ENCODE peak calls at places on chromosomes 13 and 19, in eight cellular contexts. One of them, this sample, is unnamed.

GRCh38 chr19:27735314-27735713 is 1477.6 kb downstream of the UQCRFS1 start:
- DNase-seq in AG04450: no peak
- DNase-seq in astrocyte of the cerebellum: no peak
- DNase-seq in IMR-90: no peak
- DNase-seq in left ventricle myocardium inferior: no peak
- DNase-seq in left lung: no peak
- DNase-seq in AG10803: no peak
- DNase-seq in lower lobe of right lung: no peak
- DNase-seq in this sample: no peak

GRCh38 chr19:7869910-7870511 is 4.2 kb downstream of the PRR36 start:
- DNase-seq in AG10803: no peak
- DNase-seq in left lung: no peak
- DNase-seq in lower lobe of right lung: peak
- DNase-seq in left ventricle myocardium inferior: no peak
- DNase-seq in AG04450: no peak
- DNase-seq in IMR-90: peak
- DNase-seq in astrocyte of the cerebellum: no peak
- DNase-seq in this sample: peak

GRCh38 chr13:28322256-28322895 is 172.6 kb downstream of the FLT1 start:
- DNase-seq in AG10803: peak
- DNase-seq in AG04450: no peak
- DNase-seq in left lung: no peak
- DNase-seq in left ventricle myocardium inferior: no peak
- DNase-seq in astrocyte of the cerebellum: no peak
- DNase-seq in lower lobe of right lung: no peak
- DNase-seq in IMR-90: peak
- DNase-seq in this sample: no peak

GRCh38 chr19:2722541-2723344 is 1.6 kb upstream of the DIRAS1 start:
- DNase-seq in AG10803: peak
- DNase-seq in astrocyte of the cerebellum: no peak
- DNase-seq in left ventricle myocardium inferior: peak
- DNase-seq in left lung: peak
- DNase-seq in IMR-90: peak
- DNase-seq in lower lobe of right lung: peak
- DNase-seq in AG04450: no peak
- DNase-seq in this sample: peak

GRCh38 chr19:52600639-52601024 is 30.5 kb downstream of the ZNF701 start:
- DNase-seq in IMR-90: peak
- DNase-seq in lower lobe of right lung: peak
- DNase-seq in left lung: peak
- DNase-seq in left ventricle myocardium inferior: no peak
- DNase-seq in AG04450: no peak
- DNase-seq in astrocyte of the cerebellum: no peak
- DNase-seq in AG10803: no peak
- DNase-seq in this sample: no peak

GRCh38 chr13:111537115-111537728 is 216.8 kb downstream of the TEX29 start:
- DNase-seq in AG10803: no peak
- DNase-seq in AG04450: no peak
- DNase-seq in left ventricle myocardium inferior: no peak
- DNase-seq in lower lobe of right lung: peak
- DNase-seq in IMR-90: no peak
- DNase-seq in left lung: no peak
- DNase-seq in astrocyte of the cerebellum: no peak
- DNase-seq in this sample: no peak

GRCh38 chr13:37369618-37370017 is 228.9 kb downstream of the POSTN start:
- DNase-seq in IMR-90: peak
- DNase-seq in astrocyte of the cerebellum: no peak
- DNase-seq in left ventricle myocardium inferior: no peak
- DNase-seq in lower lobe of right lung: no peak
- DNase-seq in left lung: no peak
- DNase-seq in AG10803: no peak
- DNase-seq in AG04450: peak
- DNase-seq in this sample: peak

GRCh38 chr13:97724450-97724849 is 229.0 kb upstream of the IPO5 start:
- DNase-seq in IMR-90: no peak
- DNase-seq in AG10803: no peak
- DNase-seq in lower lobe of right lung: no peak
- DNase-seq in AG04450: no peak
- DNase-seq in left ventricle myocardium inferior: no peak
- DNase-seq in left lung: no peak
- DNase-seq in astrocyte of the cerebellum: no peak
- DNase-seq in this sample: no peak

GRCh38 chr19:39263912-39264305 is 4.3 kb upstream of the IFNL2 start:
- DNase-seq in AG10803: no peak
- DNase-seq in left lung: no peak
- DNase-seq in lower lobe of right lung: no peak
- DNase-seq in IMR-90: no peak
- DNase-seq in AG04450: no peak
- DNase-seq in left ventricle myocardium inferior: no peak
- DNase-seq in astrocyte of the cerebellum: no peak
- DNase-seq in this sample: no peak

GRCh38 chr19:48415395-48415794 is 21.9 kb downstream of the GRIN2D start:
- DNase-seq in lower lobe of right lung: peak
- DNase-seq in astrocyte of the cerebellum: no peak
- DNase-seq in left lung: peak
- DNase-seq in AG10803: peak
- DNase-seq in AG04450: no peak
- DNase-seq in IMR-90: peak
- DNase-seq in left ventricle myocardium inferior: peak
- DNase-seq in this sample: peak

GRCh38 chr13:27481766-27482165 is 31.4 kb upstream of the MTIF3 start:
- DNase-seq in AG04450: no peak
- DNase-seq in AG10803: no peak
- DNase-seq in astrocyte of the cerebellum: no peak
- DNase-seq in IMR-90: peak
- DNase-seq in left lung: peak
- DNase-seq in left ventricle myocardium inferior: peak
- DNase-seq in lower lobe of right lung: peak
- DNase-seq in this sample: peak

GRCh38 chr13:41458187-41458938 is 1.0 kb downstream of the RGCC start:
- DNase-seq in left ventricle myocardium inferior: peak
- DNase-seq in lower lobe of right lung: peak
- DNase-seq in AG04450: no peak
- DNase-seq in AG10803: no peak
- DNase-seq in left lung: peak
- DNase-seq in astrocyte of the cerebellum: no peak
- DNase-seq in IMR-90: peak
- DNase-seq in this sample: no peak

GRCh38 chr13:73096173-73097117 is 37.6 kb downstream of the KLF5 start:
- DNase-seq in lower lobe of right lung: no peak
- DNase-seq in IMR-90: peak
- DNase-seq in AG04450: no peak
- DNase-seq in astrocyte of the cerebellum: no peak
- DNase-seq in left ventricle myocardium inferior: no peak
- DNase-seq in left lung: no peak
- DNase-seq in AG10803: peak
- DNase-seq in this sample: no peak

GRCh38 chr13:103431880-103432279 is 365.7 kb upstream of the SLC10A2 start:
- DNase-seq in IMR-90: no peak
- DNase-seq in left ventricle myocardium inferior: no peak
- DNase-seq in AG10803: no peak
- DNase-seq in AG04450: no peak
- DNase-seq in left lung: no peak
- DNase-seq in lower lobe of right lung: no peak
- DNase-seq in astrocyte of the cerebellum: no peak
- DNase-seq in this sample: no peak

GRCh38 chr19:45423589-45424190 is at the start of gene ERCC1:
- DNase-seq in IMR-90: peak
- DNase-seq in AG10803: peak
- DNase-seq in lower lobe of right lung: peak
- DNase-seq in AG04450: peak
- DNase-seq in left lung: peak
- DNase-seq in astrocyte of the cerebellum: peak
- DNase-seq in left ventricle myocardium inferior: peak
- DNase-seq in this sample: peak

GRCh38 chr13:80168089-80168850 is 172.7 kb downstream of the SPRY2 start:
- DNase-seq in lower lobe of right lung: no peak
- DNase-seq in astrocyte of the cerebellum: no peak
- DNase-seq in AG10803: peak
- DNase-seq in AG04450: no peak
- DNase-seq in left ventricle myocardium inferior: no peak
- DNase-seq in IMR-90: peak
- DNase-seq in left lung: no peak
- DNase-seq in this sample: peak

GRCh38 chr13:110328509-110328908 is 21.4 kb downstream of the COL4A2 start:
- DNase-seq in lower lobe of right lung: no peak
- DNase-seq in AG10803: no peak
- DNase-seq in left ventricle myocardium inferior: no peak
- DNase-seq in IMR-90: no peak
- DNase-seq in left lung: no peak
- DNase-seq in AG04450: no peak
- DNase-seq in astrocyte of the cerebellum: no peak
- DNase-seq in this sample: no peak

GRCh38 chr13:110329258-110329657 is 22.2 kb downstream of the COL4A2 start:
- DNase-seq in AG04450: no peak
- DNase-seq in astrocyte of the cerebellum: no peak
- DNase-seq in AG10803: no peak
- DNase-seq in left ventricle myocardium inferior: no peak
- DNase-seq in left lung: no peak
- DNase-seq in lower lobe of right lung: no peak
- DNase-seq in IMR-90: no peak
- DNase-seq in this sample: no peak

GRCh38 chr13:110331362-110331761 is 24.3 kb downstream of the COL4A2 start:
- DNase-seq in left lung: no peak
- DNase-seq in IMR-90: peak
- DNase-seq in astrocyte of the cerebellum: peak
- DNase-seq in lower lobe of right lung: no peak
- DNase-seq in AG04450: no peak
- DNase-seq in AG10803: peak
- DNase-seq in left ventricle myocardium inferior: no peak
- DNase-seq in this sample: peak

GRCh38 chr13:110330491-110331001 is 23.5 kb downstream of the COL4A2 start:
- DNase-seq in astrocyte of the cerebellum: no peak
- DNase-seq in IMR-90: peak
- DNase-seq in AG04450: no peak
- DNase-seq in lower lobe of right lung: no peak
- DNase-seq in left ventricle myocardium inferior: no peak
- DNase-seq in left lung: no peak
- DNase-seq in AG10803: peak
- DNase-seq in this sample: no peak

GRCh38 chr13:110329798-110330461 is 22.8 kb downstream of the COL4A2 start:
- DNase-seq in IMR-90: peak
- DNase-seq in lower lobe of right lung: no peak
- DNase-seq in AG10803: no peak
- DNase-seq in left ventricle myocardium inferior: no peak
- DNase-seq in astrocyte of the cerebellum: no peak
- DNase-seq in left lung: no peak
- DNase-seq in AG04450: no peak
- DNase-seq in this sample: no peak
- H3K4me3 ChIP-seq in IMR-90: peak
- H3K4me3 ChIP-seq in lower lobe of right lung: no peak
- H3K4me3 ChIP-seq in AG10803: no peak
- H3K4me3 ChIP-seq in left ventricle myocardium inferior: no peak
- H3K4me3 ChIP-seq in astrocyte of the cerebellum: no peak
- H3K4me3 ChIP-seq in left lung: no peak
- H3K4me3 ChIP-seq in AG04450: peak
- H3K4me3 ChIP-seq in this sample: no peak

GRCh38 chr19:11963566-11964355 is 1.1 kb upstream of the ZNF763 start:
- DNase-seq in IMR-90: peak
- DNase-seq in lower lobe of right lung: peak
- DNase-seq in left lung: peak
- DNase-seq in AG10803: peak
- DNase-seq in astrocyte of the cerebellum: no peak
- DNase-seq in AG04450: no peak
- DNase-seq in left ventricle myocardium inferior: peak
- DNase-seq in this sample: peak

GRCh38 chr19:11970174-11970573 is 5.3 kb downstream of the ZNF763 start:
- DNase-seq in lower lobe of right lung: no peak
- DNase-seq in left lung: no peak
- DNase-seq in astrocyte of the cerebellum: no peak
- DNase-seq in AG04450: no peak
- DNase-seq in IMR-90: no peak
- DNase-seq in left ventricle myocardium inferior: no peak
- DNase-seq in AG10803: no peak
- DNase-seq in this sample: no peak

GRCh38 chr19:11964858-11965645 is at the start of gene ZNF763:
- DNase-seq in astrocyte of the cerebellum: no peak
- DNase-seq in AG10803: peak
- DNase-seq in left ventricle myocardium inferior: peak
- DNase-seq in IMR-90: peak
- DNase-seq in AG04450: no peak
- DNase-seq in lower lobe of right lung: peak
- DNase-seq in left lung: peak
- DNase-seq in this sample: peak

DNA sequence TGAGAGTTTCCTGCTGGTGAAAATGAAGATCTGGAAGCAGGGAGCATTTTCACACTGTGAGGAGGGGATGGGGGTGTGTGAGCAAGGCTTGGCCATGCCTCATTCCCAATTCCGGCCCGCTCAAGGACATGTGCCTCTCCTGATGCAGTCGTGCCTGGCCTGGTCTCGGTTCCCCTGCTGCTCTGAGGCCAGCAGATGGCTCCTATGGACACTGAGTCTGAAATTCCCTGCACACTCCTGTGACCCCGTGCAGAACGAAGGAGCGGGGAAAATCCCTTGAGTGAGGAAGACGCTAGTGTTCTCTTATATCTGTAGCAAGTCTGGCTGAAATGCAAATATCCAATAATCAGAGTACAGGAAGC is 363 bp upstream of the ZNF763 start:
- DNase-seq in left lung: peak
- DNase-seq in left ventricle myocardium inferior: peak
- DNase-seq in AG04450: no peak
- DNase-seq in AG10803: no peak
- DNase-seq in lower lobe of right lung: peak
- DNase-seq in astrocyte of the cerebellum: no peak
- DNase-seq in IMR-90: no peak
- DNase-seq in this sample: no peak
- TF ChIP-seq CTCF in left lung: no peak
- TF ChIP-seq CTCF in left ventricle myocardium inferior: no peak
- TF ChIP-seq CTCF in AG04450: peak
- TF ChIP-seq CTCF in AG10803: peak
- TF ChIP-seq CTCF in lower lobe of right lung: no peak
- TF ChIP-seq CTCF in astrocyte of the cerebellum: no peak
- TF ChIP-seq CTCF in IMR-90: peak
- TF ChIP-seq CTCF in this sample: peak

DNA sequence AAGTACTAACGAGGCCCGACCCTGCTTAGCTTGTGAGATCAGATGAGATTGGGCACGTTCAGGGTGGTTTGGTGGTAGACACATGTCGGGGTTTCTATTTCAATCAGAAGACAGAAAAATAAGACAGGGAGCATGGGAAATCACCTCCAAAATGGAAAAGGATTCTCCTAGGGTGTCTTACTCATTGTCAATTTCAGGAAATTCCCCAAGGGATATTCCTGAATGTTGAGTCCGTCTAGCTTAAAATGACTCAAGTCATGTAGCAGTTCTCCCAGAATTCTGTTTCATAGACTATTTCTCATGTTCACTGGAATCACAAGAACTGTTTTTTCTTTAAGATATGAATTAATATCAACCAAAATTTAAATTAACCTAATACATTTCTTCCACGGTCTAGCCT is 380.1 kb downstream of the EFNB2 start:
- DNase-seq in AG04450: no peak
- DNase-seq in left lung: no peak
- DNase-seq in astrocyte of the cerebellum: no peak
- DNase-seq in left ventricle myocardium inferior: no peak
- DNase-seq in IMR-90: peak
- DNase-seq in AG10803: peak
- DNase-seq in lower lobe of right lung: no peak
- DNase-seq in this sample: no peak
- H3K4me3 ChIP-seq in AG04450: no peak
- H3K4me3 ChIP-seq in left lung: no peak
- H3K4me3 ChIP-seq in astrocyte of the cerebellum: no peak
- H3K4me3 ChIP-seq in left ventricle myocardium inferior: no peak
- H3K4me3 ChIP-seq in IMR-90: no peak
- H3K4me3 ChIP-seq in AG10803: no peak
- H3K4me3 ChIP-seq in lower lobe of right lung: no peak
- H3K4me3 ChIP-seq in this sample: no peak

GRCh38 chr19:12802267-12803106 is 618 bp downstream of the THSD8 start:
- DNase-seq in astrocyte of the cerebellum: no peak
- DNase-seq in IMR-90: no peak
- DNase-seq in left ventricle myocardium inferior: no peak
- DNase-seq in AG04450: no peak
- DNase-seq in left lung: no peak
- DNase-seq in lower lobe of right lung: no peak
- DNase-seq in AG10803: no peak
- DNase-seq in this sample: no peak
- TF ChIP-seq CTCF in astrocyte of the cerebellum: no peak
- TF ChIP-seq CTCF in IMR-90: no peak
- TF ChIP-seq CTCF in left ventricle myocardium inferior: no peak
- TF ChIP-seq CTCF in AG04450: peak
- TF ChIP-seq CTCF in left lung: no peak
- TF ChIP-seq CTCF in lower lobe of right lung: no peak
- TF ChIP-seq CTCF in AG10803: no peak
- TF ChIP-seq CTCF in this sample: peak